ENCODE peak calls at places on chromosomes 1 and 21, in seven cellular contexts. U is ELF-1, W is astrocyte, M is occipital lobe, Q is mesendoderm, P is ovary, B is iris pigment epithelial cell. F is an unnamed sample.

GRCh38 chr1:47623174-47623940 is 185.5 kb downstream of the FOXD2 start:
- DNase-seq in B (no peak), U (no peak), W (no peak), P (no peak), Q (no peak), M (no peak), F (no peak)

GRCh38 chr1:221962385-221962784 is 220.5 kb upstream of the DUSP10 start:
- DNase-seq in U (no peak), Q (no peak), B (no peak), M (no peak), W (no peak), P (no peak), F (no peak)

GRCh38 chr1:116033322-116033721 is 57.0 kb downstream of the SLC22A15 start:
- DNase-seq in U (peak), P (no peak), W (no peak), M (peak), Q (peak), B (no peak), F (peak)

GRCh38 chr1:228316589-228317387 is 89.8 kb downstream of the TRIM11 start:
- DNase-seq in W (no peak), Q (no peak), M (no peak), P (no peak), B (no peak), U (no peak), F (no peak)

GRCh38 chr1:215517441-215517891 is 49.6 kb upstream of the KCTD3 start:
- DNase-seq in M (peak), P (no peak), W (peak), U (peak), B (peak), Q (peak), F (peak)

GRCh38 chr1:229642970-229643369 is 16.9 kb downstream of the URB2 start:
- DNase-seq in U (no peak), Q (no peak), W (no peak), B (no peak), M (no peak), P (no peak), F (no peak)

GRCh38 chr21:39660596-39660995 is 47.9 kb downstream of the B3GALT5 start:
- DNase-seq in W (peak), P (peak), Q (peak), M (no peak), B (peak), U (peak), F (peak)

GRCh38 chr1:31575373-31576140 is 758 bp upstream of the TINAGL1 start:
- DNase-seq in P (no peak), W (no peak), Q (peak), U (peak), M (no peak), B (no peak), F (peak)

GRCh38 chr1:43499882-43500281 is 30.8 kb upstream of the PTPRF start:
- DNase-seq in M (no peak), B (no peak), U (no peak), Q (no peak), W (no peak), P (no peak), F (no peak)

GRCh38 chr1:228289996-228290881 is 82.4 kb downstream of the OBSCN start:
- DNase-seq in U (no peak), B (no peak), M (no peak), W (no peak), Q (no peak), P (no peak), F (no peak)

GRCh38 chr1:202145325-202146140 is 996 bp upstream of the ARL8A start:
- DNase-seq in W (no peak), P (no peak), B (no peak), Q (no peak), M (no peak), U (no peak), F (no peak)

GRCh38 chr1:59020151-59020997 is 236.5 kb upstream of the JUN start:
- DNase-seq in P (peak), M (no peak), B (peak), Q (no peak), W (peak), U (no peak), F (no peak)

GRCh38 chr1:236502579-236502971 is 21.2 kb upstream of the LGALS8 start:
- DNase-seq in W (peak), Q (peak), B (peak), U (no peak), M (no peak), P (no peak), F (no peak)

GRCh38 chr1:18597159-18598042 is 33.2 kb upstream of the PAX7 start:
- DNase-seq in Q (peak), M (peak), U (peak), P (peak), W (no peak), B (peak), F (peak)

GRCh38 chr1:45003741-45004140 is 7.4 kb downstream of the HECTD3 start:
- DNase-seq in P (no peak), U (no peak), Q (no peak), B (no peak), W (no peak), M (no peak), F (no peak)

GRCh38 chr1:234398849-234399381 is 25.7 kb downstream of the COA6 start:
- DNase-seq in B (peak), U (no peak), M (no peak), W (peak), P (no peak), Q (no peak), F (no peak)

GRCh38 chr1:76891931-76892330 is 24.7 kb downstream of the ST6GALNAC5 start:
- DNase-seq in W (no peak), P (no peak), Q (no peak), M (no peak), U (no peak), B (peak), F (no peak)

GRCh38 chr1:201764166-201764565 is 64.8 kb upstream of the IPO9 start:
- DNase-seq in P (no peak), B (no peak), M (no peak), W (no peak), U (no peak), Q (no peak), F (no peak)

GRCh38 chr1:197787056-197787455 is 11.8 kb upstream of the DENND1B start:
- DNase-seq in U (no peak), B (peak), Q (no peak), W (peak), P (no peak), M (no peak), F (no peak)

GRCh38 chr1:156372876-156373275 is 3.9 kb downstream of the RHBG start:
- DNase-seq in B (no peak), M (no peak), W (no peak), P (no peak), Q (no peak), U (no peak), F (no peak)

GRCh38 chr21:34771512-34772028 is 102.8 kb downstream of the CLIC6 start:
- DNase-seq in P (no peak), M (no peak), U (no peak), Q (peak), W (peak), B (peak), F (no peak)